ENCODE peak calls at places on chromosomes 2 and 18, in seven cellular contexts. D is T-helper 17 cell; M is GM12892; G is HTR-8/SVneo; Y is A172; N is GDM1; B is effector CD4-positive, alpha-beta T cell. Z is an unnamed sample.

GRCh38 chr2:204228169-204228940 is 291.8 kb downstream of the ICOS start:
- DNase-seq in D (no peak), M (no peak), G (no peak), Y (no peak), N (no peak), B (no peak), Z (no peak)

GRCh38 chr2:129695496-129695895 is 284.0 kb upstream of the RAB6C start:
- DNase-seq in D (no peak), M (no peak), G (no peak), Y (no peak), N (no peak), B (no peak), Z (no peak)

GRCh38 chr2:79370976-79371550 is 141.8 kb upstream of the CTNNA2 start:
- DNase-seq in D (no peak), M (no peak), G (no peak), Y (no peak), N (no peak), B (no peak), Z (no peak)

GRCh38 chr18:37482433-37482832 is 83.2 kb downstream of the CELF4 start:
- DNase-seq in D (no peak), M (no peak), G (no peak), Y (no peak), N (no peak), B (no peak), Z (no peak)

GRCh38 chr18:43936176-43936575 is 658.9 kb upstream of the SYT4 start:
- DNase-seq in D (no peak), M (no peak), G (no peak), Y (no peak), N (no peak), B (no peak), Z (no peak)

GRCh38 chr2:156434461-156435291 is 1.5 kb upstream of the GPD2 start:
- DNase-seq in D (no peak), M (no peak), G (no peak), Y (peak), N (no peak), B (no peak), Z (no peak)

GRCh38 chr2:112480540-112481049 is 1.4 kb upstream of the TTL start:
- DNase-seq in D (no peak), M (peak), G (peak), Y (no peak), N (no peak), B (no peak), Z (no peak)

GRCh38 chr18:28422577-28422976 is 245.6 kb upstream of the CDH2 start:
- DNase-seq in D (no peak), M (no peak), G (no peak), Y (no peak), N (no peak), B (no peak), Z (no peak)

GRCh38 chr2:238106339-238106697 is 6.2 kb downstream of the ESPNL start:
- DNase-seq in D (no peak), M (no peak), G (no peak), Y (no peak), N (no peak), B (no peak), Z (no peak)

GRCh38 chr2:75499534-75499933 is 61.2 kb downstream of the EVA1A start:
- DNase-seq in D (no peak), M (no peak), G (no peak), Y (no peak), N (no peak), B (no peak), Z (no peak)

GRCh38 chr2:179588486-179589145 is 272.8 kb downstream of the ZNF385B start:
- DNase-seq in D (no peak), M (no peak), G (no peak), Y (no peak), N (no peak), B (no peak), Z (no peak)

GRCh38 chr18:29154758-29155725 is 978.1 kb upstream of the CDH2 start:
- DNase-seq in D (no peak), M (no peak), G (peak), Y (peak), N (no peak), B (no peak), Z (no peak)

GRCh38 chr2:142875010-142875409 is 2.5 kb upstream of the KYNU start:
- DNase-seq in D (no peak), M (no peak), G (no peak), Y (peak), N (no peak), B (no peak), Z (no peak)

GRCh38 chr2:239296020-239296932 is 104.5 kb downstream of the HDAC4 start:
- DNase-seq in D (no peak), M (no peak), G (no peak), Y (no peak), N (no peak), B (no peak), Z (no peak)

GRCh38 chr2:232330068-232330999 is 48.2 kb upstream of the ALPP start:
- DNase-seq in D (peak), M (no peak), G (peak), Y (no peak), N (no peak), B (no peak), Z (no peak)

GRCh38 chr2:190678444-190679162 is 29.7 kb downstream of the NAB1 start:
- DNase-seq in D (no peak), M (no peak), G (no peak), Y (no peak), N (no peak), B (no peak), Z (no peak)

GRCh38 chr2:221518937-221519635 is 53.0 kb downstream of the EPHA4 start:
- DNase-seq in D (no peak), M (no peak), G (no peak), Y (peak), N (no peak), B (no peak), Z (no peak)

GRCh38 chr18:40413160-40413559 is 1541.9 kb upstream of the PIK3C3 start:
- DNase-seq in D (no peak), M (no peak), G (peak), Y (peak), N (no peak), B (no peak), Z (no peak)

GRCh38 chr2:197071213-197071612 is 144.7 kb upstream of the PGAP1 start:
- DNase-seq in D (no peak), M (no peak), G (no peak), Y (no peak), N (no peak), B (no peak), Z (no peak)

GRCh38 chr2:53131416-53131815 is 636.2 kb upstream of the CHAC2 start:
- DNase-seq in D (no peak), M (no peak), G (peak), Y (peak), N (no peak), B (no peak), Z (no peak)